ENCODE peak calls at places on chromosomes 13 and 19, in eight cellular contexts. C, O, L, Z, N, U, W and V are unnamed samples. For H3K4me1, the result is how much of the 10 kb centered on the place peaks cover.

GRCh38 chr13:31204592-31204991 is 4.8 kb downstream of the B3GLCT start:
- DNase-seq in C (no peak), O (peak), L (no peak), Z (peak), N (peak), U (no peak), W (peak), V (peak)

GRCh38 chr19:12947702-12948596 is 2.3 kb downstream of the RAD23A start:
- DNase-seq in C (no peak), O (no peak), L (no peak), Z (no peak), N (no peak), U (no peak), W (no peak), V (no peak)

GRCh38 chr13:76086729-76087128 is 450.6 kb downstream of the LMO7 start:
- DNase-seq in C (no peak), O (no peak), L (no peak), Z (no peak), N (no peak), U (no peak), W (no peak), V (no peak)

GRCh38 chr19:38003427-38004099 is 96.6 kb downstream of the SIPA1L3 start:
- DNase-seq in C (peak), O (peak), L (peak), Z (peak), N (no peak), U (peak), W (peak), V (peak)

GRCh38 chr19:51398096-51398704 is 7.8 kb upstream of the C19orf84 start:
- DNase-seq in C (no peak), O (peak), L (no peak), Z (peak), N (peak), U (no peak), W (no peak), V (no peak)

GRCh38 chr13:41678320-41678719 is 221.0 kb downstream of the RGCC start:
- DNase-seq in C (no peak), O (peak), L (no peak), Z (no peak), N (no peak), U (no peak), W (no peak), V (no peak)

GRCh38 chr13:63403726-63404125 is 1988.1 kb upstream of the PCDH20 start:
- DNase-seq in C (no peak), O (no peak), L (no peak), Z (no peak), N (peak), U (no peak), W (no peak), V (no peak)

GRCh38 chr19:13977803-13978202 is 25.5 kb downstream of the DCAF15 start:
- DNase-seq in C (no peak), O (no peak), L (no peak), Z (no peak), N (no peak), U (no peak), W (no peak), V (no peak)

GRCh38 chr13:92224052-92224821 is 825.8 kb downstream of the GPC5 start:
- DNase-seq in C (peak), O (peak), L (peak), Z (no peak), N (no peak), U (no peak), W (no peak), V (peak)

GRCh38 chr19:18488403-18488723 is 33.5 kb downstream of the ELL start:
- DNase-seq in C (no peak), O (no peak), L (no peak), Z (no peak), N (peak), U (no peak), W (no peak), V (no peak)

GRCh38 chr13:71578048-71578447 is 289.0 kb downstream of the DACH1 start:
- DNase-seq in C (no peak), O (no peak), L (no peak), Z (no peak), N (no peak), U (no peak), W (no peak), V (no peak)

GRCh38 chr13:66859078-66859477 is 371.1 kb downstream of the PCDH9 start:
- DNase-seq in C (no peak), O (peak), L (no peak), Z (no peak), N (no peak), U (no peak), W (no peak), V (no peak)

GRCh38 chr19:7614859-7615741 is 14.2 kb downstream of the XAB2 start:
- DNase-seq in C (no peak), O (no peak), L (no peak), Z (no peak), N (no peak), U (no peak), W (no peak), V (no peak)

DNA sequence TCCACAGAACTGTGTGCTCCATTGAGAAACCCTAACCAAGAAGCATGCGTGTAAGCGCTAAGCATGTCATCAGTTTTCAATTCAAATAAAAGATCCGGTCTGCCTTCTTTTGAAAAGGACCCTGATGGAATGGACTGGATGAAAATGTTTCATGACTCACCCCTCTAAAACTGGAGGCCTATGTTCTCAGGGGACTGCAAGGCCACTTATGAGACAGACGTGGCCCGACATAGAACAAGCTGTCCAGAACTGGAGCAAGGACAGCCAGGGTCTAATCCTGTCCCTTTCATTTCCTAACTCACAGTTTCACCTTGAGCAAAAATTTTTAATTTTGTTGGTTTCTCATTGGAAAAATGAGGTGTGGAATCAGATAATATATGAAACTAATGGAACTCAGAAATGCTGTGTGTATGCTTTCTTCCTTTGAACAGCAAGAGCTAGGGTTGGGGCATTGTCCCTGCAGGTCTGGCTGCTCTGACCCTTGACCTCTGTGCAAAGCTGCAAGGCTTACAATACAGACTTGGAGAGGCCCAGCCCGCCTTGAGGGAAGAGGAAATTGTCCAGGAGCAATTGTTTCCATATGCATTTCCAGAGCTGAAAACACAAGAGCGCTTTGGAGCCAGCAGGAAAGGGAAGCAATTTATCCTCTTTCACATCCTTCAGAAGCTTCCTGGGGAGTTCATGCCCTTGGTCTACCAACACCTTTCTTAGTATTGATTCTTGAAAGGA is 553.4 kb upstream of the KLF12 start:
- DNase-seq in C (no peak), O (no peak), L (peak), Z (no peak), N (no peak), U (no peak), W (peak), V (no peak)
- H3K27ac ChIP-seq in C (no peak), O (no peak), L (no peak), Z (no peak), N (no peak), U (no peak), W (no peak), V (no peak)

DNA sequence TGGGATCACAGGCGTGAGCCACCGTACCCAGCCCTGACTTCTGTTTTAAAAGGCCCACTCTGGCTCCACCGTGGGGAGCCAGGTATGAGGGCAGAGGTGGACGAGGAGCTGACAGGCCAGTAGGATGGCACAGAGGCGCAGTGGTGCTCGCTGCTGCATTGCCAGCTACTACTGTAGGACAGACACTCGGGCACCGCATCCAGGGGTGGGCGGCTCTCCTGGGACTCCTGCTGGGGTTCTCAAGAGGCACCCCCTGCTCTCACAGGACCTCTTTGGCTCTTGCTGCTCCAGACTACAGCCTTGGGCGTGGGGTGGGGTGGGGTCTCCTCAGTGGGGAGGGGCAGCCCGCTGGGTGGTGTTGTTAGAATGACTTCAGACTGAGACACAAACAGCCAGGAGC is 53.4 kb downstream of the LATS2 start:
- DNase-seq in C (no peak), O (no peak), L (no peak), Z (no peak), N (no peak), U (peak), W (no peak), V (no peak)
- H3K4me1 ChIP-seq in C (under half), O (under half), L (half or more), Z (under half), N (under half), U (under half), W (under half), V (under half)

GRCh38 chr13:35474551-35474950 is 1.9 kb downstream of the MAB21L1 start:
- DNase-seq in C (peak), O (no peak), L (no peak), Z (no peak), N (no peak), U (no peak), W (no peak), V (peak)
- H3K4me3 ChIP-seq in C (peak), O (peak), L (peak), Z (no peak), N (no peak), U (peak), W (no peak), V (peak)

DNA sequence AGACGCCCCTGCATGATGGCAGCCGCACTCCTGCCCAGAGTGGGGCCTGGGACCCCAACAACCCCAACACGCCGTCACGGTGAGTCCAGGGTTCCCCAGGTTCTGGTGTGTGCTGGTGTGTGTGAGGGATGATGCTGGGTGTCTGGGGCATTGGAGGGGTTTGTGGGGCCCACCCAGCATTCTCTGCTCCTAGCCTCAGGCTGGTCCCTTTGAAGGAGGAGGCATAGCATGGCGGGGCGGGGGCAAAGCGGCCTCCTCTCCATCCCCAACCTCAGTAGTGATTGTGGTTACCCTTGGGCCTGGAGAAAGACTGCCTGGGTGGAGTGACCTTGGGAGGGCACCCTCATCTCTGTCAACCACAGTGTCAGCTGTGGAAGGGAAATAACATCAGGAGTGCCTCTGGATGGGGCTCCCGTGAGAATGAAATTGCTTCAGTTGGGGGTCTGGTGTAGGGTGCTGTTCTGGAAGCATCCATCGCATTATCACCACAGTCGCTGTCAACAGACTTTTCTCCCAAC is 7.1 kb upstream of the TIMM50 start:
- DNase-seq in C (no peak), O (no peak), L (no peak), Z (no peak), N (no peak), U (no peak), W (no peak), V (no peak)
- H3K27ac ChIP-seq in C (no peak), O (no peak), L (no peak), Z (no peak), N (no peak), U (no peak), W (no peak), V (no peak)

DNA sequence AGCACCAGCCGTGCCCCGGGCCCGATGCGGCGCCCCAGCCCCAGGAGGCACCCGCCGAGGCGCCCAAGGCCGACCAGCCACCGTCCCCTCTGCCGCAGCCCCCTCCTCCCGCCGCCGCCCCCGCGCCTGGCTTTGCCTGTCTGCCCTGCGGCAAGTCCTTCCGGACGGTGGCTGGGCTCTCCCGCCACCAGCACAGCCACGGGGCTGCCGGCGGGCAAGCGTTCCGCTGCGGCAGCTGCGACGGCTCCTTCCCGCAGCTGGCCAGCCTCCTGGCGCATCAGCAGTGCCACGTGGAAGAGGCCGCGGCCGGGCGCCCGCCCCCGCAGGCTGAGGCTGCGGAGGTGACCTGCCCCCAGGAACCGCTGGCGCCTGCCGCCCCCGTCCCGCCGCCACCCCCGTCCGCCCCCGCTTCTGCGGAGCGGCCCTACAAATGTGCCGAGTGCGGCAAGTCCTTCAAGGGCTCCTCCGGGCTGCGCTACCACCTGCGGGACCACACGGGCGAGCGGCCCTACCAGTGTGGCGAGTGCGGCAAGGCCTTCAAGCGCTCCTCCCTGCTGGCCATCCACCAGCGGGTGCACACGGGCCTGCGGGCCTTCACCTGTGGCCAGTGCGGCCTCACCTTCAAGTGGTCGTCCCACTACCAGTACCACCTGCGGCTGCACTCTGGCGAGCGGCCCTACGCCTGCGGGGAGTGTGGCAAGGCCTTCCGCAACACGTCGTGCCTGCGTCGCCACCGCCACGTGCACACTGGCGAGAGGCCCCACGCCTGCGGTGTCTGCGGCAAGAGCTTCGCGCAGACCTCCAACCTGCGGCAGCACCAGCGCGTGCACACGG is 2.6 kb upstream of the NAT14 start:
- DNase-seq in C (no peak), O (no peak), L (peak), Z (no peak), N (no peak), U (no peak), W (no peak), V (no peak)
- H3K4me1 ChIP-seq in C (under half), O (under half), L (half or more), Z (under half), N (under half), U (under half), W (under half), V (under half)

GRCh38 chr19:49155005-49155826 is at the start of gene HRC:
- DNase-seq in C (no peak), O (no peak), L (peak), Z (no peak), N (no peak), U (no peak), W (no peak), V (peak)
- H3K4me3 ChIP-seq in C (no peak), O (no peak), L (peak), Z (no peak), N (no peak), U (no peak), W (no peak), V (no peak)